ENCODE peak calls at places on chromosomes 16 and 17, in ten cellular contexts. V is nephron progenitor cell, F is IMR-90, U is GM23338, G is stomach, E is astrocyte of the spinal cord, S is uterus, W is lung, P is testis, D is AG04450. B is an unnamed sample.
A peak's percentile ranks its signal among the peaks of the same experiment; 100 is the strongest.

GRCh38 chr17:78600181-78600651 is 23.0 kb upstream of the DNAH17 start:
- DNase-seq in V (no peak), F (no peak), U (no peak), G (no peak), E (peak; percentile 74), S (no peak), W (no peak), P (no peak), D (no peak), B (no peak)

GRCh38 chr17:17877548-17878358 is 41.0 kb upstream of the SREBF1 start:
- DNase-seq in V (peak; percentile 37), F (peak; percentile 90), U (peak; percentile 59), G (peak; percentile 89), E (peak; percentile 97), S (peak; percentile 82), W (peak; percentile 80), P (peak; percentile 77), D (peak; percentile 67), B (no peak)

GRCh38 chr17:40417258-40417608 is 463 bp downstream of the TOP2A start:
- DNase-seq in V (no peak), F (peak; percentile 5), U (peak; percentile 60), G (no peak), E (no peak), S (no peak), W (no peak), P (peak; percentile 33), D (no peak), B (no peak)

GRCh38 chr17:67993998-67994361 is 2.3 kb downstream of the C17orf58 start:
- DNase-seq in V (no peak), F (peak; percentile 12), U (peak; percentile 41), G (no peak), E (no peak), S (no peak), W (peak; percentile 51), P (no peak), D (no peak), B (no peak)

GRCh38 chr16:424623-425081 is 797 bp upstream of the RAB11FIP3 start:
- DNase-seq in V (peak; percentile 22), F (no peak), U (no peak), G (peak; percentile 40), E (peak; percentile 44), S (peak; percentile 65), W (peak; percentile 33), P (peak; percentile 57), D (no peak), B (no peak)

GRCh38 chr17:19702231-19702641 is 14.1 kb downstream of the SLC47A2 start:
- DNase-seq in V (no peak), F (no peak), U (no peak), G (no peak), E (no peak), S (no peak), W (no peak), P (peak; percentile 2), D (no peak), B (no peak)

GRCh38 chr16:56969769-56970168 is 8.0 kb downstream of the CETP start:
- DNase-seq in V (no peak), F (no peak), U (no peak), G (no peak), E (no peak), S (no peak), W (no peak), P (no peak), D (no peak), B (no peak)

GRCh38 chr17:69810326-69811035 is 264.5 kb upstream of the KCNJ16 start:
- DNase-seq in V (no peak), F (no peak), U (no peak), G (no peak), E (no peak), S (no peak), W (no peak), P (no peak), D (no peak), B (no peak)

GRCh38 chr16:86508947-86509758 is 1.2 kb upstream of the FOXF1 start:
- DNase-seq in V (peak; percentile 63), F (peak; percentile 89), U (peak; percentile 63), G (no peak), E (peak; percentile 78), S (peak; percentile 46), W (peak; percentile 35), P (no peak), D (peak; percentile 75), B (no peak)

GRCh38 chr16:27798241-27798640 is 248.3 kb downstream of the KATNIP start:
- DNase-seq in V (no peak), F (no peak), U (no peak), G (no peak), E (no peak), S (no peak), W (no peak), P (no peak), D (no peak), B (no peak)

GRCh38 chr17:43428524-43428923 is 29.7 kb downstream of the ARL4D start:
- DNase-seq in V (no peak), F (no peak), U (no peak), G (no peak), E (no peak), S (no peak), W (no peak), P (no peak), D (no peak), B (no peak)
- TF ChIP-seq CTCF in V (no peak), F (peak; percentile 27), U (peak; percentile 55), G (no peak), E (peak; percentile 17), S (no peak), W (no peak), P (peak; percentile 33), D (peak; percentile 30), B (no peak)

DNA sequence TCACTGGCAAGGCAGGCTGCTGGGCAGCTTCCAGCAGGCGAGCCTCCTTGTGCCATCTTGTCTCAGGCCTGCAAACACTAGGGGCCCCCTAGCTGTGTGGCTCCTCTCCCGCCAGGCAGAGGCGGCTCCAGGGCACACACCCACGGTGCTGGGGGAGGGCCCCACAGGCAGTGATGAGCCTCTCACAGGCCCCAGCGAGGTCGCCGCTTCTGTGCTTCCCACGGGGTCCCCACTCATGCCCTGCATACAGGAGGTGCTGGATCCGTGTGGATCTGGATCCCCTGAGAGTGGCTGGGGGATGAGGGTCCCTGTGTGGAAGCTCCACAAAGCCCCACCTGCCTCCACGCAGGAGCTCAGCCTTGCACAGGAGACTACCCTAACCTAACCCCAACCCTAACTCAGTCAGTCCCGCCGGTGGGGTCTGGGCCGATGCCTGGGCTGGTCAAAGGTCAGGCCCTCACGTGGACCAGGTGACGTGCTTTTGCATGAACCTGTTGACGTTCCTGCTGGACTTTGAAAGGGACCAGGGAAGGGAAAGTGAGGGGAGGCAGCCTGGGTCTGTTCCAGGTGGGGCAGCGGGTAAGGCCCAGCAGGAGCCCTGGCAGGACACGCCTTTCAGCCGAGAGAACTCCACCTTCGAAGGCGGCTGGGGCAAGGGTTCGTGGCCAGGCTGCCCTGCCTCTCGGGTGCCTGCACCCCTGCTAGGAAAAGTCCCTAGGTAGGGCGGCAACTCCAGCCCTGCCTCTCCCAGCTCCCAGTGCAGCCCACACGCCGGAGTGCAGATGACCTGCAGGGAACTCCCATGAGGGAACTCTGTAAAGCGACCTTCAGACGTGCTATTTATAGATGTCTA is 5.2 kb downstream of the SECTM1 start:
- DNase-seq in V (no peak), F (no peak), U (no peak), G (peak; percentile 61), E (no peak), S (no peak), W (no peak), P (no peak), D (no peak), B (no peak)
- TF ChIP-seq CTCF in V (no peak), F (no peak), U (no peak), G (no peak), E (no peak), S (no peak), W (no peak), P (no peak), D (no peak), B (no peak)

DNA sequence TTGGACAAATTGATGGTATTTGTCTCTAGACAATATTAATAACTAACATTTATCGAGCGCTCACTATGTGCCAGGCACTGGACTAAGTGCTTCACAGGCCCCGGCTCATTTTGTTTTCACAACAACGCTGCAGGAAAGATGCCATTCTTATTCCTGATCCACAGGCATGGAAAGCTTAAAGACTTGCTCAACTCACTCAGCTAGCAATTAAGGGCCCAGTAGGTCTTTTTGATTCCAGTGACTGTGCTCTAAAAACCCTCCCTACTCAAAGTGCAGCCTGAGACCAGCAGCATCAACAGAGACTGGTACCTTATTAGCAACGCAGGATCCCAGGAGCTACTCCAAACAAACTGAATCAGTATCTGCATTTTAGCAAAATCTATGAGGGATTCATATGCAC is 35.3 kb downstream of the CUEDC1 start:
- DNase-seq in V (no peak), F (no peak), U (no peak), G (no peak), E (no peak), S (no peak), W (no peak), P (no peak), D (no peak), B (no peak)
- TF ChIP-seq CTCF in V (no peak), F (no peak), U (no peak), G (no peak), E (no peak), S (no peak), W (no peak), P (no peak), D (no peak), B (no peak)

GRCh38 chr17:27354051-27354490 is 60.2 kb downstream of the WSB1 start:
- DNase-seq in V (no peak), F (no peak), U (peak; percentile 32), G (no peak), E (no peak), S (peak; percentile 30), W (no peak), P (no peak), D (no peak), B (no peak)

GRCh38 chr17:27356091-27356705 is 62.3 kb downstream of the WSB1 start:
- DNase-seq in V (no peak), F (no peak), U (no peak), G (no peak), E (no peak), S (no peak), W (no peak), P (no peak), D (no peak), B (no peak)

GRCh38 chr17:27355419-27355818 is 61.5 kb downstream of the WSB1 start:
- DNase-seq in V (no peak), F (no peak), U (no peak), G (no peak), E (no peak), S (no peak), W (no peak), P (no peak), D (no peak), B (no peak)

GRCh38 chr17:27353469-27354050 is 59.6 kb downstream of the WSB1 start:
- DNase-seq in V (peak; percentile 89), F (peak; percentile 92), U (peak; percentile 92), G (peak; percentile 88), E (peak; percentile 94), S (peak; percentile 95), W (peak; percentile 93), P (peak; percentile 88), D (peak; percentile 81), B (peak; percentile 88)

DNA sequence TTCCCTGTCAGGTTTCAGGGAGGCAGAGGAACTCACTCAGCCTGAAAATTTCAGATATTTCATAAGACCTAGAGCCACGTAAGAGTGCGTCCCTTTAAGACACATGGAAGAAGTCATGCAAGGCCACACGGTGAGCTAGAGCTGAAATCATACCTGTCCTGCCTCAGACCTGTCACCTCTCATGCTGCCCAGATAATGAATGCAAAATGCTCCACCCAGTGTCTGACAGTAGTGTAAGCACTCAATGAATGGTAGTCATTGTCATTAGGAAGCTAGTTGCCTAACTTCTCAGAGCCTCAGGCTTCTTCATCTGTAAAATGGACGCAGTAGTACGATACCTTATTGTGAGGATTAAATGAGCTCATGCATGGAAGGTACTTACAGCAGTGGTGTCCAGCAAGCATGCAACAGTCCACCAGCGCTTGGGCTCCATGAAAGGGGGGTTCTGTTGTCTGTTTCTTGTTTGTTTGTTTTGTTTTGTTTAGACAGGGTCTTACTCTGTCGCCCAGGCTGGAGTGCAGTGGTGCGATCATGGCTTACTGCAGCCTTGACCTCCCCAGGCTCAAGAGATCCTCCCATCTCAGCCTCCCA is 60.7 kb downstream of the WSB1 start:
- DNase-seq in V (no peak), F (no peak), U (no peak), G (no peak), E (no peak), S (no peak), W (no peak), P (no peak), D (no peak), B (no peak)
- TF ChIP-seq CTCF in V (no peak), F (no peak), U (no peak), G (no peak), E (no peak), S (no peak), W (no peak), P (no peak), D (no peak), B (no peak)